ENCODE peak calls at places on chromosomes 7 and 10, in five cellular contexts. One of them, this sample, is unnamed.
A peak's percentile ranks its signal among the peaks of the same experiment; 100 is the strongest.

GRCh38 chr10:44930904-44931620 is 19.9 kb downstream of the TMEM72 start:
- DNase-seq in A549: no peak
- DNase-seq in H1: no peak
- DNase-seq in HepG2: no peak
- DNase-seq in K562: no peak
- DNase-seq in this sample: no peak

GRCh38 chr10:86961481-86962091 is 3.2 kb downstream of the SNCG start:
- DNase-seq in A549: no peak
- DNase-seq in H1: no peak
- DNase-seq in HepG2: no peak
- DNase-seq in K562: no peak
- DNase-seq in this sample: peak; percentile 55

GRCh38 chr10:42830237-42830636 is 47.6 kb downstream of the BMS1 start:
- DNase-seq in A549: no peak
- DNase-seq in H1: no peak
- DNase-seq in HepG2: no peak
- DNase-seq in K562: no peak
- DNase-seq in this sample: no peak

GRCh38 chr7:7970620-7971307 is 2.2 kb downstream of the GLCCI1 start:
- DNase-seq in A549: no peak
- DNase-seq in H1: no peak
- DNase-seq in HepG2: no peak
- DNase-seq in K562: no peak
- DNase-seq in this sample: peak; percentile 33

GRCh38 chr7:106143711-106144347 is 31.7 kb upstream of the SYPL1 start:
- DNase-seq in A549: no peak
- DNase-seq in H1: no peak
- DNase-seq in HepG2: no peak
- DNase-seq in K562: peak; percentile 30
- DNase-seq in this sample: no peak

GRCh38 chr7:44380179-44380830 is 54.9 kb upstream of the CAMK2B start:
- DNase-seq in A549: no peak
- DNase-seq in H1: no peak
- DNase-seq in HepG2: no peak
- DNase-seq in K562: no peak
- DNase-seq in this sample: no peak

GRCh38 chr7:18151419-18151818 is 123.8 kb upstream of the PRPS1L1 start:
- DNase-seq in A549: no peak
- DNase-seq in H1: no peak
- DNase-seq in HepG2: no peak
- DNase-seq in K562: no peak
- DNase-seq in this sample: no peak

GRCh38 chr10:103776878-103777591 is 78.3 kb downstream of the SH3PXD2A start:
- DNase-seq in A549: no peak
- DNase-seq in H1: no peak
- DNase-seq in HepG2: no peak
- DNase-seq in K562: no peak
- DNase-seq in this sample: peak; percentile 23

GRCh38 chr7:122561326-122561725 is 137.6 kb downstream of the RNF133 start:
- DNase-seq in A549: no peak
- DNase-seq in H1: no peak
- DNase-seq in HepG2: no peak
- DNase-seq in K562: no peak
- DNase-seq in this sample: no peak

GRCh38 chr7:121157885-121158590 is 169.5 kb downstream of the CPED1 start:
- DNase-seq in A549: no peak
- DNase-seq in H1: no peak
- DNase-seq in HepG2: no peak
- DNase-seq in K562: no peak
- DNase-seq in this sample: no peak

GRCh38 chr7:133369130-133369529 is 116.3 kb downstream of the EXOC4 start:
- DNase-seq in A549: no peak
- DNase-seq in H1: no peak
- DNase-seq in HepG2: no peak
- DNase-seq in K562: no peak
- DNase-seq in this sample: peak; percentile 47

GRCh38 chr10:30467939-30468338 is 34.0 kb downstream of the MAP3K8 start:
- DNase-seq in A549: no peak
- DNase-seq in H1: no peak
- DNase-seq in HepG2: no peak
- DNase-seq in K562: no peak
- DNase-seq in this sample: no peak

GRCh38 chr7:12162420-12163113 is 48.5 kb upstream of the TMEM106B start:
- DNase-seq in A549: peak; percentile 12
- DNase-seq in H1: no peak
- DNase-seq in HepG2: no peak
- DNase-seq in K562: no peak
- DNase-seq in this sample: peak; percentile 78

GRCh38 chr7:82241371-82241770 is 202.2 kb downstream of the CACNA2D1 start:
- DNase-seq in A549: no peak
- DNase-seq in H1: no peak
- DNase-seq in HepG2: no peak
- DNase-seq in K562: no peak
- DNase-seq in this sample: no peak

GRCh38 chr10:80168111-80168511 is 35.6 kb downstream of the PLAC9 start:
- DNase-seq in A549: no peak
- DNase-seq in H1: no peak
- DNase-seq in HepG2: no peak
- DNase-seq in K562: no peak
- DNase-seq in this sample: no peak

GRCh38 chr7:73974948-73975926 is 52.7 kb upstream of the ELN start:
- DNase-seq in A549: no peak
- DNase-seq in H1: no peak
- DNase-seq in HepG2: no peak
- DNase-seq in K562: peak; percentile 6
- DNase-seq in this sample: no peak

GRCh38 chr7:22613466-22613865 is 113.5 kb upstream of the STEAP1B start:
- DNase-seq in A549: no peak
- DNase-seq in H1: no peak
- DNase-seq in HepG2: no peak
- DNase-seq in K562: no peak
- DNase-seq in this sample: no peak

GRCh38 chr10:132550366-132551092 is 12.9 kb downstream of the INPP5A start:
- DNase-seq in A549: no peak
- DNase-seq in H1: no peak
- DNase-seq in HepG2: no peak
- DNase-seq in K562: peak; percentile 3
- DNase-seq in this sample: no peak

GRCh38 chr10:32139223-32140073 is 83.2 kb upstream of the KIF5B start:
- DNase-seq in A549: peak; percentile 93
- DNase-seq in H1: peak; percentile 87
- DNase-seq in HepG2: peak; percentile 57
- DNase-seq in K562: peak; percentile 86
- DNase-seq in this sample: peak; percentile 94

GRCh38 chr7:26625286-26625685 is 239.1 kb downstream of the SKAP2 start:
- DNase-seq in A549: no peak
- DNase-seq in H1: no peak
- DNase-seq in HepG2: no peak
- DNase-seq in K562: no peak
- DNase-seq in this sample: no peak

GRCh38 chr7:109757713-109758112 is 1188.0 kb downstream of the DNAJB9 start:
- DNase-seq in A549: no peak
- DNase-seq in H1: no peak
- DNase-seq in HepG2: no peak
- DNase-seq in K562: no peak
- DNase-seq in this sample: no peak

GRCh38 chr7:109763611-109764010 is 1193.9 kb downstream of the DNAJB9 start:
- DNase-seq in A549: no peak
- DNase-seq in H1: no peak
- DNase-seq in HepG2: no peak
- DNase-seq in K562: no peak
- DNase-seq in this sample: no peak
- TF ChIP-seq MAFK in A549: no peak
- TF ChIP-seq MAFK in H1: no peak
- TF ChIP-seq MAFK in HepG2: no peak
- TF ChIP-seq MAFK in K562: no peak
- TF ChIP-seq MAFK in this sample: no peak

GRCh38 chr10:17523917-17524316 is 69.5 kb upstream of the ST8SIA6 start:
- DNase-seq in A549: no peak
- DNase-seq in H1: no peak
- DNase-seq in HepG2: peak; percentile 41
- DNase-seq in K562: no peak
- DNase-seq in this sample: no peak

GRCh38 chr10:17523246-17523753 is 68.9 kb upstream of the ST8SIA6 start:
- DNase-seq in A549: no peak
- DNase-seq in H1: no peak
- DNase-seq in HepG2: no peak
- DNase-seq in K562: no peak
- DNase-seq in this sample: no peak

GRCh38 chr10:17519457-17519856 is 65.1 kb upstream of the ST8SIA6 start:
- DNase-seq in A549: no peak
- DNase-seq in H1: no peak
- DNase-seq in HepG2: no peak
- DNase-seq in K562: no peak
- DNase-seq in this sample: no peak

GRCh38 chr10:17516376-17516775 is 62.0 kb upstream of the ST8SIA6 start:
- DNase-seq in A549: no peak
- DNase-seq in H1: no peak
- DNase-seq in HepG2: no peak
- DNase-seq in K562: no peak
- DNase-seq in this sample: peak; percentile 34

GRCh38 chr10:17518338-17518737 is 63.9 kb upstream of the ST8SIA6 start:
- DNase-seq in A549: no peak
- DNase-seq in H1: no peak
- DNase-seq in HepG2: no peak
- DNase-seq in K562: no peak
- DNase-seq in this sample: no peak
- TF ChIP-seq MAFK in A549: no peak
- TF ChIP-seq MAFK in H1: no peak
- TF ChIP-seq MAFK in HepG2: no peak
- TF ChIP-seq MAFK in K562: no peak
- TF ChIP-seq MAFK in this sample: no peak

DNA sequence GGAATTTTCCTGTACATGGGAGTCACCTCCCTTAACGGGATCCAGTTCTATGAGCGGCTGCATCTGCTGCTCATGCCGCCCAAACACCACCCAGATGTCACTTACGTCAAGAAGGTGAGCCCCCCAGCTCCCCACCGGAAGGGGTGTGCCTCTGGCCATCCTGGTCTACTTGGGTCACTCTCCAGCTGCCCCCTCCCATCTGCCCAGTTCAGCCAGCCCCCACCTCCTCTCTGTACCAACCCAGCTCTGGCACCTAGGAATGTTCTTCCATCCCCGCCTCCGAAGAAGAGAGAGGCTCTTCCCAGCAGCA is 5.0 kb downstream of the FASTK start:
- DNase-seq in A549: no peak
- DNase-seq in H1: no peak
- DNase-seq in HepG2: no peak
- DNase-seq in K562: no peak
- DNase-seq in this sample: no peak
- TF ChIP-seq MAFK in A549: no peak
- TF ChIP-seq MAFK in H1: no peak
- TF ChIP-seq MAFK in HepG2: no peak
- TF ChIP-seq MAFK in K562: no peak
- TF ChIP-seq MAFK in this sample: no peak

DNA sequence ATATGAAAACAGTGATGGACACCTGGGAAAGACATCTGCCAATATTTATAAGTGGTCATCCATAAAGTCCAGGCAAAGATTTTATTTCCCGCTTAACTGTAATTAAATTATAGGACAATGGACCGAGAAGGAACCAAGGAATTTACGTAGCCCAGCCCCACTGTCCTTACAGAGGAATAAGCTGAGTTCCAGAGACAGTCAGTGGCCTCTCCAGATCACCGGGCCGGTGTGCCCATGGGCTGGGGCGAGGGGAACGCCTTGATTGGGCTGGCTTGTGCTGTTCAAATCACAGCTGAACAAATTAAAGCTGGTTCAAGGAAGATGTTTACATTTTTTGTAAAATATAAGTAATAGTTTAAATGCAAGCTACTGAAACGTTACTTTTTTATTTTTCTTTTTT is 40.7 kb downstream of the PFKP start:
- DNase-seq in A549: no peak
- DNase-seq in H1: no peak
- DNase-seq in HepG2: no peak
- DNase-seq in K562: no peak
- DNase-seq in this sample: no peak
- TF ChIP-seq MAFK in A549: no peak
- TF ChIP-seq MAFK in H1: no peak
- TF ChIP-seq MAFK in HepG2: no peak
- TF ChIP-seq MAFK in K562: no peak
- TF ChIP-seq MAFK in this sample: no peak

GRCh38 chr10:122565766-122566206 is 5.2 kb downstream of the DMBT1 start:
- DNase-seq in A549: peak; percentile 61
- DNase-seq in H1: peak; percentile 44
- DNase-seq in HepG2: peak; percentile 56
- DNase-seq in K562: peak; percentile 17
- DNase-seq in this sample: peak; percentile 79

GRCh38 chr10:122566632-122567031 is 6.1 kb downstream of the DMBT1 start:
- DNase-seq in A549: no peak
- DNase-seq in H1: no peak
- DNase-seq in HepG2: no peak
- DNase-seq in K562: no peak
- DNase-seq in this sample: no peak

GRCh38 chr10:122564980-122565379 is 4.4 kb downstream of the DMBT1 start:
- DNase-seq in A549: no peak
- DNase-seq in H1: no peak
- DNase-seq in HepG2: no peak
- DNase-seq in K562: no peak
- DNase-seq in this sample: no peak

GRCh38 chr10:122568551-122568950 is 8.0 kb downstream of the DMBT1 start:
- DNase-seq in A549: no peak
- DNase-seq in H1: no peak
- DNase-seq in HepG2: no peak
- DNase-seq in K562: no peak
- DNase-seq in this sample: no peak

GRCh38 chr10:122567056-122567660 is 6.6 kb downstream of the DMBT1 start:
- DNase-seq in A549: no peak
- DNase-seq in H1: peak; percentile 9
- DNase-seq in HepG2: no peak
- DNase-seq in K562: peak; percentile 55
- DNase-seq in this sample: no peak
- TF ChIP-seq MAFK in A549: no peak
- TF ChIP-seq MAFK in H1: no peak
- TF ChIP-seq MAFK in HepG2: no peak
- TF ChIP-seq MAFK in K562: no peak
- TF ChIP-seq MAFK in this sample: no peak

GRCh38 chr7:95205821-95206220 is 118.5 kb downstream of the PON1 start:
- DNase-seq in A549: no peak
- DNase-seq in H1: no peak
- DNase-seq in HepG2: no peak
- DNase-seq in K562: no peak
- DNase-seq in this sample: peak; percentile 59
- TF ChIP-seq MAFK in A549: peak; percentile 16
- TF ChIP-seq MAFK in H1: no peak
- TF ChIP-seq MAFK in HepG2: no peak
- TF ChIP-seq MAFK in K562: no peak
- TF ChIP-seq MAFK in this sample: no peak

GRCh38 chr10:22931948-22932347 is 4.1 kb downstream of the ARMC3 start:
- DNase-seq in A549: no peak
- DNase-seq in H1: no peak
- DNase-seq in HepG2: no peak
- DNase-seq in K562: no peak
- DNase-seq in this sample: peak; percentile 32
- TF ChIP-seq MAFK in A549: no peak
- TF ChIP-seq MAFK in H1: no peak
- TF ChIP-seq MAFK in HepG2: no peak
- TF ChIP-seq MAFK in K562: no peak
- TF ChIP-seq MAFK in this sample: no peak

This sample was measured in IMR-90.